ENCODE peak calls at places on chromosomes 5 and 9, in five cellular contexts. Q is trophoblast cell, Z is HuH-7, K is tibial artery, S is GM12878. W is an unnamed sample.

GRCh38 chr9:113349434-113350337 is at the start of gene BSPRY:
- DNase-seq in Q (peak; percentile 51), Z (peak; percentile 50), K (no peak), S (no peak), W (peak; percentile 77)

GRCh38 chr9:137053944-137054931 is at the start of gene ENTPD2:
- DNase-seq in Q (peak; percentile 67), Z (peak; percentile 87), K (no peak), S (no peak), W (peak; percentile 89)

GRCh38 chr9:76691761-76692313 is 72.4 kb upstream of the PCA3 start:
- DNase-seq in Q (no peak), Z (no peak), K (no peak), S (no peak), W (peak; percentile 34)

GRCh38 chr5:64594601-64595518 is 89.0 kb downstream of the RGS7BP start:
- DNase-seq in Q (no peak), Z (peak; percentile 7), K (no peak), S (no peak), W (peak; percentile 50)

GRCh38 chr9:109556061-109556460 is 58.0 kb upstream of the PTPN3 start:
- DNase-seq in Q (peak; percentile 98), Z (no peak), K (no peak), S (no peak), W (peak; percentile 34)

GRCh38 chr5:40626834-40627233 is 52.9 kb upstream of the PTGER4 start:
- DNase-seq in Q (no peak), Z (no peak), K (no peak), S (no peak), W (no peak)

GRCh38 chr5:5787366-5787765 is 364.9 kb downstream of the ICE1 start:
- DNase-seq in Q (no peak), Z (no peak), K (no peak), S (no peak), W (no peak)

GRCh38 chr9:22379272-22379671 is 67.4 kb upstream of the DMRTA1 start:
- DNase-seq in Q (no peak), Z (no peak), K (no peak), S (no peak), W (no peak)

GRCh38 chr9:512555-513272 is 298.0 kb downstream of the DOCK8 start:
- DNase-seq in Q (no peak), Z (no peak), K (no peak), S (no peak), W (no peak)

GRCh38 chr9:35711501-35712428 is 20.2 kb downstream of the TLN1 start:
- DNase-seq in Q (peak; percentile 77), Z (no peak), K (no peak), S (no peak), W (no peak)

GRCh38 chr9:137453643-137454081 is 5.5 kb downstream of the NSMF start:
- DNase-seq in Q (peak; percentile 70), Z (peak; percentile 85), K (peak; percentile 84), S (no peak), W (peak; percentile 77)

GRCh38 chr5:181187500-181188213 is 17.3 kb downstream of the TRIM7 start:
- DNase-seq in Q (peak; percentile 94), Z (peak; percentile 67), K (peak; percentile 89), S (no peak), W (peak; percentile 89)

GRCh38 chr5:86806206-86806605 is 188.5 kb downstream of the COX7C start:
- DNase-seq in Q (no peak), Z (peak; percentile 4), K (no peak), S (no peak), W (peak; percentile 25)

GRCh38 chr9:2623046-2623865 is 1.7 kb downstream of the VLDLR start:
- DNase-seq in Q (peak; percentile 82), Z (peak; percentile 30), K (peak; percentile 88), S (no peak), W (peak; percentile 67)

GRCh38 chr9:5509573-5509972 is 758 bp upstream of the PDCD1LG2 start:
- DNase-seq in Q (peak; percentile 95), Z (no peak), K (no peak), S (no peak), W (no peak)

GRCh38 chr5:65055938-65056337 is 287.2 kb downstream of the CWC27 start:
- DNase-seq in Q (no peak), Z (no peak), K (no peak), S (no peak), W (no peak)

GRCh38 chr5:113693205-113693553 is 179.7 kb downstream of the YTHDC2 start:
- DNase-seq in Q (no peak), Z (no peak), K (no peak), S (no peak), W (peak; percentile 19)